ENCODE peak calls at places on chromosomes 12 and 14, in seven cellular contexts. W is stomach, X is activated B cell treated with CpG ODN at 0.5 μM for 24 hours, V is heart right ventricle, M is fibroblast of lung, C is astrocyte of the spinal cord, I is epithelial cell of proximal tubule. Q is an unnamed sample.

GRCh38 chr14:59831121-59831730 is 39.4 kb downstream of the RTN1 start:
- DNase-seq in W (no peak), X (no peak), V (no peak), M (peak), C (no peak), I (no peak), Q (no peak)

GRCh38 chr14:55180434-55180833 is 11.0 kb downstream of the DLGAP5 start:
- DNase-seq in W (no peak), X (no peak), V (no peak), M (peak), C (peak), I (no peak), Q (no peak)

GRCh38 chr12:56010112-56010570 is 10.7 kb upstream of the IKZF4 start:
- DNase-seq in W (no peak), X (no peak), V (no peak), M (no peak), C (no peak), I (no peak), Q (no peak)

GRCh38 chr14:51139221-51139681 is 44.3 kb upstream of the TRIM9 start:
- DNase-seq in W (no peak), X (no peak), V (no peak), M (no peak), C (no peak), I (peak), Q (no peak)

GRCh38 chr12:104670439-104671406 is 214.0 kb downstream of the CHST11 start:
- DNase-seq in W (no peak), X (no peak), V (no peak), M (no peak), C (no peak), I (no peak), Q (no peak)

GRCh38 chr12:68259318-68259940 is 6.0 kb upstream of the IL22 start:
- DNase-seq in W (no peak), X (no peak), V (no peak), M (peak), C (peak), I (peak), Q (no peak)

GRCh38 chr12:3704512-3705348 is 48.2 kb downstream of the CRACR2A start:
- DNase-seq in W (no peak), X (no peak), V (no peak), M (no peak), C (peak), I (no peak), Q (no peak)

GRCh38 chr12:112546339-112546738 is 127.6 kb downstream of the PTPN11 start:
- DNase-seq in W (no peak), X (no peak), V (no peak), M (no peak), C (no peak), I (no peak), Q (no peak)

GRCh38 chr14:67911506-67911905 is 91.9 kb downstream of the RAD51B start:
- DNase-seq in W (no peak), X (no peak), V (no peak), M (peak), C (no peak), I (no peak), Q (no peak)

GRCh38 chr12:113057565-113058485 is 1.3 kb downstream of the DTX1 start:
- DNase-seq in W (no peak), X (no peak), V (no peak), M (no peak), C (no peak), I (no peak), Q (no peak)

GRCh38 chr12:100661300-100661951 is 87.9 kb downstream of the GAS2L3 start:
- DNase-seq in W (no peak), X (no peak), V (no peak), M (peak), C (peak), I (no peak), Q (no peak)

GRCh38 chr12:4009979-4010704 is 136.9 kb upstream of the PARP11 start:
- DNase-seq in W (no peak), X (no peak), V (no peak), M (no peak), C (no peak), I (no peak), Q (no peak)

GRCh38 chr12:120314220-120314619 is 12.1 kb downstream of the SIRT4 start:
- DNase-seq in W (no peak), X (no peak), V (no peak), M (no peak), C (no peak), I (no peak), Q (no peak)

GRCh38 chr12:46430340-46430948 is 57.9 kb upstream of the SLC38A2 start:
- DNase-seq in W (no peak), X (no peak), V (no peak), M (peak), C (peak), I (peak), Q (no peak)

GRCh38 chr14:24243336-24243836 is 963 bp upstream of the TINF2 start:
- DNase-seq in W (no peak), X (no peak), V (no peak), M (peak), C (no peak), I (no peak), Q (no peak)

GRCh38 chr12:114439833-114440449 is 34.0 kb upstream of the TBX5 start:
- DNase-seq in W (no peak), X (no peak), V (no peak), M (no peak), C (no peak), I (no peak), Q (no peak)

GRCh38 chr14:67385120-67385519 is 25.0 kb downstream of the EIF2S1 start:
- DNase-seq in W (no peak), X (no peak), V (no peak), M (no peak), C (no peak), I (no peak), Q (no peak)

GRCh38 chr12:94171595-94171930 is 23.2 kb downstream of the PLXNC1 start:
- DNase-seq in W (no peak), X (no peak), V (no peak), M (peak), C (no peak), I (no peak), Q (no peak)

GRCh38 chr12:32135967-32136366 is 29.3 kb downstream of the BICD1 start:
- DNase-seq in W (no peak), X (no peak), V (no peak), M (no peak), C (no peak), I (no peak), Q (no peak)

GRCh38 chr12:32131666-32132065 is 25.0 kb downstream of the BICD1 start:
- DNase-seq in W (no peak), X (no peak), V (no peak), M (no peak), C (no peak), I (no peak), Q (no peak)

GRCh38 chr12:32139064-32139421 is 32.4 kb downstream of the BICD1 start:
- DNase-seq in W (no peak), X (peak), V (no peak), M (peak), C (peak), I (no peak), Q (no peak)

GRCh38 chr12:32136404-32136803 is 29.8 kb downstream of the BICD1 start:
- DNase-seq in W (no peak), X (no peak), V (no peak), M (no peak), C (no peak), I (no peak), Q (no peak)

DNA sequence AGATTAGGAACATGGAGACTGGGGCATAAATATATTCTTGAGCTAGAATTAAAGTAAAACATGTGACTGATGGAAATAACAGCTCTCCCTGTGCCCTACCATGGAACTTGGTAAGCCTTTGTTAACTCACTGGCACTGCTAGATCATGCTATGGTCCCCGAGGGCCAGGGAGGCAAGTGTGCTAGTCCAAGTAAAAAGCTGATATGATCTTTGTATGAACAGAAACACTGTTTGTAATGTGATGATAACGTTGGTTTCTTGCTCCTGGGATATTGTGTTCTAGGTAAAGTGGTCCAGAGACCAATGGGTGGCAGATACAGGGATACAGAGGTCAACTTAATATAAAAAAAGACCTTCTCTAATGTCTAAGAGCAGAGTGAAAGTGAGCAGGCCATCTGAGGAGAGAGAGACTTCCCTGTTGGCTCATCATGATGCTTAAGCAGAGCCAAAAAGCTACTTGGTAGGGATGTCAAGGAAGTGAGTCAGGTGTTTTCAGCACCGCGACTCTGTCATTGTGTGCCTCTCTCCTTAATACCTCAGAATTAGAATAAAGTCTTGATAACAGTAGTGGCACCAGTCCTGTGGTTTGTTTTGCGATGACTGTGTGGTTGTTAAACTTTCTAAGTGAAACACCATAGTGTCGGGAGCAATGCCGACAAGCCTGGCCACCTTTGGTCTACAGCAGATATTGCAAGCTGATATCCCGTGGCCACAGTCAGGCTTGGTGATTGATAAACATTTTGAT is 27.7 kb downstream of the BICD1 start:
- DNase-seq in W (no peak), X (no peak), V (no peak), M (peak), C (peak), I (no peak), Q (no peak)
- TF ChIP-seq CTCF in W (no peak), X (no peak), V (no peak), M (no peak), C (peak), I (peak), Q (no peak)

GRCh38 chr12:107610030-107610859 is 75.4 kb upstream of the PWP1 start:
- DNase-seq in W (no peak), X (no peak), V (peak), M (peak), C (peak), I (no peak), Q (peak)
- TF ChIP-seq CTCF in W (no peak), X (no peak), V (peak), M (peak), C (peak), I (peak), Q (peak)

DNA sequence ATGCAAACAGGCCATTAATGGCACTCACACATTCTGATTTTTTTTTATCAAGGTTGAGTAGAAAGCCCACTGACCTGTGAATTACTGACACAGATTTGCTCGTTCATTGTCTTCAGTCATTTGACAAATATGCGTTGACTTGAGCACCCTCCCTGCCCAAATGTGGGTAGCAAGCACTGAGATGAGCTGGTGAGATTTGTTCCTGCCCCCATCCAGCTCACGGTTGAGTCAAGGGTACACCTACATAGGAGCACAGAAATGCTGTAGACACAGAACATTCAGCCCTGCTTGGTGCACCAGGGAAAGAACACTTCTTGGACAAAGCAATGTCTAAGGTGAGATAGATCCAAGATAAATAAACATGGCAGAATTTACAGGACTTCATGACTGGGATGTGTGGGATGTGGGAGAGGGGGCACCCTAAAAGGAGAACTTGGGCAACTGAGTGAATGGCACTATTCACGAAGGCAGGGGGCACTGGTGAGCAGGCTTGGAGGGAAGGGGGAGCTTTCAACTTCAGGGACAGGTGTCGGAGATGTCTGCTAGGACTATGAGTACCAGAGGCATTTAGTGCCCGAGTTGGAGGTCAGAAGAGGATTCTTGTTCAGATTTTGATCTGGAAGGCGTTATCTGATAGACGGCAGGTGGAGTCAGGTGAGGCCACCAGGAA is 213.4 kb downstream of the VRK1 start:
- DNase-seq in W (no peak), X (no peak), V (no peak), M (no peak), C (no peak), I (no peak), Q (no peak)
- TF ChIP-seq CTCF in W (no peak), X (no peak), V (no peak), M (no peak), C (no peak), I (no peak), Q (no peak)

GRCh38 chr12:48979602-48980388 is 1.7 kb downstream of the WNT1 start:
- DNase-seq in W (peak), X (no peak), V (no peak), M (no peak), C (no peak), I (no peak), Q (no peak)

GRCh38 chr12:48977290-48978281 is 536 bp upstream of the WNT1 start:
- DNase-seq in W (peak), X (peak), V (peak), M (peak), C (no peak), I (no peak), Q (no peak)

GRCh38 chr12:48980389-48980952 is 2.3 kb downstream of the WNT1 start:
- DNase-seq in W (no peak), X (no peak), V (no peak), M (no peak), C (no peak), I (no peak), Q (no peak)

GRCh38 chr12:48978741-48979601 is 849 bp downstream of the WNT1 start:
- DNase-seq in W (no peak), X (no peak), V (no peak), M (no peak), C (no peak), I (no peak), Q (no peak)

GRCh38 chr12:48978291-48978740 is at the start of gene WNT1:
- DNase-seq in W (no peak), X (no peak), V (no peak), M (no peak), C (no peak), I (no peak), Q (no peak)
- TF ChIP-seq CTCF in W (no peak), X (no peak), V (peak), M (no peak), C (no peak), I (no peak), Q (no peak)

GRCh38 chr12:118850244-118850825 is 131.0 kb upstream of the SRRM4 start:
- DNase-seq in W (no peak), X (no peak), V (no peak), M (no peak), C (no peak), I (no peak), Q (no peak)
- TF ChIP-seq CTCF in W (no peak), X (no peak), V (peak), M (peak), C (peak), I (peak), Q (peak)

GRCh38 chr14:106141242-106142220 is 615.1 kb downstream of the TMEM121 start:
- DNase-seq in W (no peak), X (no peak), V (no peak), M (no peak), C (no peak), I (no peak), Q (no peak)
- TF ChIP-seq CTCF in W (no peak), X (no peak), V (no peak), M (no peak), C (no peak), I (no peak), Q (no peak)